ENCODE peak calls at places on chromosomes 2 and 18, in eight cellular contexts. One of them, this sample, is unnamed.

GRCh38 chr2:207115715-207116364 is 49.9 kb downstream of the KLF7 start:
- DNase-seq in SK-N-SH: peak; percentile 39
- DNase-seq in esophagus squamous epithelium: no peak
- DNase-seq in natural killer cell: no peak
- DNase-seq in cardiac fibroblast: peak; percentile 62
- DNase-seq in IMR-90: peak; percentile 63
- DNase-seq in cardiac muscle cell: no peak
- DNase-seq in MM.1S: no peak
- DNase-seq in this sample: no peak

GRCh38 chr2:236894791-236895190 is 190.9 kb upstream of the COPS8 start:
- DNase-seq in IMR-90: no peak
- DNase-seq in cardiac muscle cell: no peak
- DNase-seq in MM.1S: no peak
- DNase-seq in cardiac fibroblast: no peak
- DNase-seq in esophagus squamous epithelium: no peak
- DNase-seq in SK-N-SH: no peak
- DNase-seq in natural killer cell: no peak
- DNase-seq in this sample: no peak

GRCh38 chr2:38734299-38735058 is 16.7 kb downstream of the SRSF7 start:
- DNase-seq in cardiac muscle cell: no peak
- DNase-seq in MM.1S: no peak
- DNase-seq in natural killer cell: no peak
- DNase-seq in SK-N-SH: no peak
- DNase-seq in cardiac fibroblast: no peak
- DNase-seq in IMR-90: no peak
- DNase-seq in esophagus squamous epithelium: no peak
- DNase-seq in this sample: no peak

GRCh38 chr2:173571021-173571821 is 216.5 kb downstream of the CDCA7 start:
- DNase-seq in MM.1S: no peak
- DNase-seq in SK-N-SH: peak; percentile 30
- DNase-seq in cardiac muscle cell: peak; percentile 52
- DNase-seq in natural killer cell: no peak
- DNase-seq in esophagus squamous epithelium: no peak
- DNase-seq in cardiac fibroblast: peak; percentile 60
- DNase-seq in IMR-90: peak; percentile 39
- DNase-seq in this sample: peak; percentile 5

GRCh38 chr2:60104514-60105501 is 448.6 kb downstream of the BCL11A start:
- DNase-seq in cardiac fibroblast: no peak
- DNase-seq in SK-N-SH: no peak
- DNase-seq in cardiac muscle cell: no peak
- DNase-seq in MM.1S: no peak
- DNase-seq in IMR-90: no peak
- DNase-seq in esophagus squamous epithelium: no peak
- DNase-seq in natural killer cell: no peak
- DNase-seq in this sample: no peak

GRCh38 chr18:3538954-3539617 is 89.1 kb downstream of the TGIF1 start:
- DNase-seq in esophagus squamous epithelium: no peak
- DNase-seq in natural killer cell: no peak
- DNase-seq in cardiac fibroblast: no peak
- DNase-seq in MM.1S: no peak
- DNase-seq in cardiac muscle cell: no peak
- DNase-seq in IMR-90: no peak
- DNase-seq in SK-N-SH: no peak
- DNase-seq in this sample: no peak

GRCh38 chr2:235580401-235581157 is 86.7 kb downstream of the AGAP1 start:
- DNase-seq in natural killer cell: no peak
- DNase-seq in IMR-90: no peak
- DNase-seq in cardiac fibroblast: no peak
- DNase-seq in SK-N-SH: no peak
- DNase-seq in esophagus squamous epithelium: no peak
- DNase-seq in MM.1S: no peak
- DNase-seq in cardiac muscle cell: no peak
- DNase-seq in this sample: no peak

GRCh38 chr2:42386684-42387083 is 25.7 kb upstream of the COX7A2L start:
- DNase-seq in cardiac muscle cell: no peak
- DNase-seq in natural killer cell: no peak
- DNase-seq in cardiac fibroblast: peak; percentile 3
- DNase-seq in SK-N-SH: peak; percentile 43
- DNase-seq in MM.1S: no peak
- DNase-seq in esophagus squamous epithelium: no peak
- DNase-seq in IMR-90: no peak
- DNase-seq in this sample: peak; percentile 33

GRCh38 chr2:235642446-235643107 is 148.7 kb downstream of the AGAP1 start:
- DNase-seq in cardiac fibroblast: peak; percentile 52
- DNase-seq in SK-N-SH: peak; percentile 25
- DNase-seq in IMR-90: peak; percentile 82
- DNase-seq in natural killer cell: no peak
- DNase-seq in MM.1S: no peak
- DNase-seq in esophagus squamous epithelium: no peak
- DNase-seq in cardiac muscle cell: no peak
- DNase-seq in this sample: no peak

GRCh38 chr18:72181241-72181764 is 362.8 kb downstream of the CBLN2 start:
- DNase-seq in esophagus squamous epithelium: no peak
- DNase-seq in MM.1S: peak; percentile 96
- DNase-seq in cardiac muscle cell: no peak
- DNase-seq in cardiac fibroblast: no peak
- DNase-seq in SK-N-SH: no peak
- DNase-seq in IMR-90: no peak
- DNase-seq in natural killer cell: no peak
- DNase-seq in this sample: peak; percentile 21

GRCh38 chr2:34012728-34013302 is 413.7 kb upstream of the FAM98A start:
- DNase-seq in MM.1S: peak; percentile 69
- DNase-seq in esophagus squamous epithelium: no peak
- DNase-seq in cardiac muscle cell: peak; percentile 84
- DNase-seq in SK-N-SH: peak; percentile 52
- DNase-seq in natural killer cell: no peak
- DNase-seq in cardiac fibroblast: peak; percentile 12
- DNase-seq in IMR-90: peak; percentile 23
- DNase-seq in this sample: peak; percentile 16

GRCh38 chr2:231926761-231927565 is 767 bp upstream of the NPPC start:
- DNase-seq in cardiac muscle cell: peak; percentile 23
- DNase-seq in cardiac fibroblast: peak; percentile 12
- DNase-seq in MM.1S: peak; percentile 62
- DNase-seq in natural killer cell: no peak
- DNase-seq in IMR-90: peak; percentile 6
- DNase-seq in esophagus squamous epithelium: no peak
- DNase-seq in SK-N-SH: peak; percentile 49
- DNase-seq in this sample: peak; percentile 60

GRCh38 chr2:180145163-180145562 is 138.1 kb upstream of the CWC22 start:
- DNase-seq in esophagus squamous epithelium: no peak
- DNase-seq in MM.1S: no peak
- DNase-seq in cardiac fibroblast: no peak
- DNase-seq in natural killer cell: no peak
- DNase-seq in SK-N-SH: no peak
- DNase-seq in cardiac muscle cell: no peak
- DNase-seq in IMR-90: no peak
- DNase-seq in this sample: no peak

GRCh38 chr2:80548469-80548868 is 243.9 kb upstream of the LRRTM1 start:
- DNase-seq in esophagus squamous epithelium: no peak
- DNase-seq in IMR-90: no peak
- DNase-seq in natural killer cell: no peak
- DNase-seq in MM.1S: no peak
- DNase-seq in cardiac muscle cell: peak; percentile 71
- DNase-seq in cardiac fibroblast: no peak
- DNase-seq in SK-N-SH: no peak
- DNase-seq in this sample: no peak

GRCh38 chr2:112121682-112122254 is 16.4 kb upstream of the FBLN7 start:
- DNase-seq in natural killer cell: no peak
- DNase-seq in cardiac muscle cell: peak; percentile 41
- DNase-seq in SK-N-SH: peak; percentile 29
- DNase-seq in IMR-90: peak; percentile 66
- DNase-seq in MM.1S: peak; percentile 46
- DNase-seq in cardiac fibroblast: peak; percentile 77
- DNase-seq in esophagus squamous epithelium: no peak
- DNase-seq in this sample: peak; percentile 29

DNA sequence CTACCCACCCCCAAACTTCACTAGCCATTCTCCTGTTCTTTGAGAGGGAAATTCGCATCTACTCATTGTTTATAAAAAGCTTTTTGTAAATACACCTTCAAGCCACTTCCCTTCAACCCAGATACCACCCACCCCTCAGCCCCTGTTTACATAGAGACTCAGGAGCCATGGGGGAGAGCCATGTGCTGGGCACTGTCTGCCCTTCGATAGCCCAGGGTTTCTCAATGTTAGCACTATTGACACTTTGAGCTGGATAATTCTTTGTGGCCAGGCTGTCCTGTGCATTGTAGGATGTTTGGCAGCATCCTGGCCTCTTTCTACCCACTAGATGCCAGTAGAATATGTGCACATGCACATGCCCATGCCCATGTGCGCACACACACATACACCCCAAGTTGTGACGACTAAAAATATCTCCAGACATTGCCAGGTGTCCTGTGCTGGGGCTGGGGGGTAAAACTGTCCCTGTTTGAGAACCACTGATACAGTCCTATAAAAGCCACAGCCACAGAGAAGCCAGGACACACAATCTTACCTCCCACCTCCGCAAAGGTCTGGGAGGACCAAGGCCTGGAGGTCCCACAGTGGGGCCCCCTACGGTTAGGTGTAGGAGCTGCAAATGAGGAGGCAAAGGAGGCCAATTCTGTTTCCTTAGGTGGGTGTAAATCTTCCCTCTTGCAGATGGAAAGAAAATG is 44.5 kb upstream of the ASPRV1 start:
- DNase-seq in SK-N-SH: no peak
- DNase-seq in natural killer cell: no peak
- DNase-seq in esophagus squamous epithelium: no peak
- DNase-seq in MM.1S: no peak
- DNase-seq in cardiac muscle cell: no peak
- DNase-seq in IMR-90: no peak
- DNase-seq in cardiac fibroblast: no peak
- DNase-seq in this sample: no peak
- TF ChIP-seq CTCF in SK-N-SH: no peak
- TF ChIP-seq CTCF in natural killer cell: no peak
- TF ChIP-seq CTCF in esophagus squamous epithelium: no peak
- TF ChIP-seq CTCF in MM.1S: no peak
- TF ChIP-seq CTCF in cardiac muscle cell: no peak
- TF ChIP-seq CTCF in IMR-90: no peak
- TF ChIP-seq CTCF in cardiac fibroblast: no peak
- TF ChIP-seq CTCF in this sample: no peak

GRCh38 chr2:241804326-241805276 is 4.4 kb upstream of the NEU4 start:
- DNase-seq in SK-N-SH: peak; percentile 62
- DNase-seq in esophagus squamous epithelium: no peak
- DNase-seq in MM.1S: no peak
- DNase-seq in natural killer cell: no peak
- DNase-seq in cardiac fibroblast: peak; percentile 38
- DNase-seq in IMR-90: no peak
- DNase-seq in cardiac muscle cell: no peak
- DNase-seq in this sample: peak; percentile 58
- TF ChIP-seq CTCF in SK-N-SH: no peak
- TF ChIP-seq CTCF in esophagus squamous epithelium: no peak
- TF ChIP-seq CTCF in MM.1S: no peak
- TF ChIP-seq CTCF in natural killer cell: no peak
- TF ChIP-seq CTCF in cardiac fibroblast: no peak
- TF ChIP-seq CTCF in IMR-90: no peak
- TF ChIP-seq CTCF in cardiac muscle cell: peak; percentile 24
- TF ChIP-seq CTCF in this sample: peak; percentile 41

GRCh38 chr2:141942006-141942789 is 188.6 kb downstream of the LRP1B start:
- DNase-seq in SK-N-SH: no peak
- DNase-seq in cardiac fibroblast: no peak
- DNase-seq in cardiac muscle cell: no peak
- DNase-seq in MM.1S: no peak
- DNase-seq in natural killer cell: no peak
- DNase-seq in esophagus squamous epithelium: no peak
- DNase-seq in IMR-90: no peak
- DNase-seq in this sample: no peak
- TF ChIP-seq CTCF in SK-N-SH: peak; percentile 46
- TF ChIP-seq CTCF in cardiac fibroblast: no peak
- TF ChIP-seq CTCF in cardiac muscle cell: peak; percentile 9
- TF ChIP-seq CTCF in MM.1S: peak; percentile 39
- TF ChIP-seq CTCF in natural killer cell: no peak
- TF ChIP-seq CTCF in esophagus squamous epithelium: no peak
- TF ChIP-seq CTCF in IMR-90: no peak
- TF ChIP-seq CTCF in this sample: peak; percentile 20

DNA sequence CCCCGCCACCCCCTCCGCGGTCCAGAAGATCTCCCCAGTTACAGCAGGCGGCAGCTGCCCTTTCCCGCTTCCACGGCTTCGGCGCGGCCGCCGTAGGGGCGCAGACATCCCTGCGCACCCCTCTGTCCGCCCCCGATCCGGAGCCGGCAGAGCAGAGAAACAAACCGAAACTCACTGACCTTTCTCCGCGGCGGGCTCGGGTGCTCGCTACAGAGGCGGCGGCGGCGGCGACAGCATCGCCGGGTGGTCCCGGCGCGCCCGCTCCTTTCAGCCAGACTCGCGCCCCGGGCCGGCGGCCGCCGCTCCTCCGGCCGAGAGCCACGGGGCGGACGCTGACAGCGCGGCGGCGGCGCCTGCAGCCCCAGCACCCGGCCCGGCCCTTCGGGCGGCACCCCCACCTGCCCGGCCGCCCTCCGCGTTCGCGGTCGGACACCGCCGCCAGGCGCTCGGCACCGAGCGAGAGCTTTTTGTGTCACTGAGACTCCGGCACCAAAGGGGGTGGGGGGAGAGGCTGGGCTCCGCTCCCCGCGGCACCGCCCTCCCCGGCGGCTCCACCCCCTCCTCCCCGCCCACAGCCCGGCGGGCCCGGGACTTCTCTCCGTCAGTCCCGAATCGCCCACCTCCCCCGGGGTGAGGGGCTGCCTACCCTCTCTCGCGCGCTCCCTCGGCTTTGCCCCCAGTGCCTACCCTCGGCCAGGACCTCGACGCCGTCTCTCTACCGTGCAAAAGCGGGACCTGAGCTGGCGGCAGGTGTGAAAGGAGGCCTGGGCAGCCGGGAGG is 1.4 kb upstream of the RNF152 start:
- DNase-seq in natural killer cell: peak; percentile 42
- DNase-seq in cardiac fibroblast: peak; percentile 73
- DNase-seq in SK-N-SH: peak; percentile 97
- DNase-seq in cardiac muscle cell: peak; percentile 88
- DNase-seq in esophagus squamous epithelium: no peak
- DNase-seq in IMR-90: peak; percentile 64
- DNase-seq in MM.1S: peak; percentile 85
- DNase-seq in this sample: peak; percentile 90
- TF ChIP-seq CTCF in natural killer cell: no peak
- TF ChIP-seq CTCF in cardiac fibroblast: no peak
- TF ChIP-seq CTCF in SK-N-SH: no peak
- TF ChIP-seq CTCF in cardiac muscle cell: peak; percentile 8
- TF ChIP-seq CTCF in esophagus squamous epithelium: no peak
- TF ChIP-seq CTCF in IMR-90: peak; percentile 54
- TF ChIP-seq CTCF in MM.1S: peak; percentile 9
- TF ChIP-seq CTCF in this sample: peak; percentile 38

GRCh38 chr2:144015036-144015435 is 504.9 kb downstream of the ZEB2 start:
- DNase-seq in IMR-90: peak; percentile 31
- DNase-seq in cardiac muscle cell: no peak
- DNase-seq in natural killer cell: no peak
- DNase-seq in esophagus squamous epithelium: no peak
- DNase-seq in cardiac fibroblast: peak; percentile 4
- DNase-seq in MM.1S: no peak
- DNase-seq in SK-N-SH: no peak
- DNase-seq in this sample: no peak
- TF ChIP-seq CTCF in IMR-90: no peak
- TF ChIP-seq CTCF in cardiac muscle cell: no peak
- TF ChIP-seq CTCF in natural killer cell: no peak
- TF ChIP-seq CTCF in esophagus squamous epithelium: no peak
- TF ChIP-seq CTCF in cardiac fibroblast: no peak
- TF ChIP-seq CTCF in MM.1S: no peak
- TF ChIP-seq CTCF in SK-N-SH: no peak
- TF ChIP-seq CTCF in this sample: no peak

GRCh38 chr2:102592601-102593000 is 26.8 kb upstream of the SLC9A2 start:
- DNase-seq in natural killer cell: no peak
- DNase-seq in esophagus squamous epithelium: no peak
- DNase-seq in cardiac muscle cell: no peak
- DNase-seq in MM.1S: no peak
- DNase-seq in cardiac fibroblast: peak; percentile 37
- DNase-seq in SK-N-SH: no peak
- DNase-seq in IMR-90: peak; percentile 8
- DNase-seq in this sample: no peak
- TF ChIP-seq CTCF in natural killer cell: peak; percentile 83
- TF ChIP-seq CTCF in esophagus squamous epithelium: no peak
- TF ChIP-seq CTCF in cardiac muscle cell: peak; percentile 68
- TF ChIP-seq CTCF in MM.1S: peak; percentile 40
- TF ChIP-seq CTCF in cardiac fibroblast: peak; percentile 69
- TF ChIP-seq CTCF in SK-N-SH: peak; percentile 69
- TF ChIP-seq CTCF in IMR-90: peak; percentile 60
- TF ChIP-seq CTCF in this sample: peak; percentile 39

GRCh38 chr2:49687873-49688272 is 533.6 kb upstream of the FSHR start:
- DNase-seq in natural killer cell: no peak
- DNase-seq in SK-N-SH: no peak
- DNase-seq in cardiac fibroblast: peak; percentile 3
- DNase-seq in esophagus squamous epithelium: no peak
- DNase-seq in MM.1S: peak; percentile 15
- DNase-seq in IMR-90: no peak
- DNase-seq in cardiac muscle cell: peak; percentile 33
- DNase-seq in this sample: no peak
- TF ChIP-seq CTCF in natural killer cell: no peak
- TF ChIP-seq CTCF in SK-N-SH: peak; percentile 60
- TF ChIP-seq CTCF in cardiac fibroblast: peak; percentile 8
- TF ChIP-seq CTCF in esophagus squamous epithelium: no peak
- TF ChIP-seq CTCF in MM.1S: peak; percentile 45
- TF ChIP-seq CTCF in IMR-90: peak; percentile 4
- TF ChIP-seq CTCF in cardiac muscle cell: peak; percentile 11
- TF ChIP-seq CTCF in this sample: no peak

This sample was measured in GM13977.